ENCODE peak calls at places on chromosomes 12 and 14, in five cellular contexts. C is stimulated activated naive B cell treated with anti-CD40 and anti-IgM and Interleukin-4, amounts not matched to agents 10 μg/mL and 1 μg/mL and 100 μg/mL, for 72 hours; K is natural killer cell; J is activated CD4-positive, alpha-beta T cell treated with anti-CD3 and anti-CD28 coated beads for 36 hours; G is effector memory CD8-positive, alpha-beta T cell. Y is an unnamed sample.

GRCh38 chr12:114903394-114903748 is 219.4 kb upstream of the TBX3 start:
- ATAC-seq in C (no peak), K (no peak), J (no peak), G (no peak), Y (no peak)

GRCh38 chr12:65747338-65747737 is 76.9 kb upstream of the HMGA2 start:
- ATAC-seq in C (no peak), K (no peak), J (no peak), G (no peak), Y (no peak)

GRCh38 chr12:75960954-75961661 is 70.5 kb downstream of the PHLDA1 start:
- ATAC-seq in C (no peak), K (no peak), J (no peak), G (no peak), Y (no peak)

GRCh38 chr12:112096070-112096469 is 12.5 kb downstream of the NAA25 start:
- ATAC-seq in C (peak), K (no peak), J (peak), G (no peak), Y (peak)

GRCh38 chr14:53042480-53042879 is 91.6 kb upstream of the FERMT2 start:
- ATAC-seq in C (no peak), K (no peak), J (no peak), G (no peak), Y (no peak)

GRCh38 chr12:93662961-93663728 is 14.0 kb upstream of the CRADD start:
- ATAC-seq in C (no peak), K (no peak), J (no peak), G (no peak), Y (no peak)

GRCh38 chr14:22200977-22201605 is 387.9 kb downstream of the DAD1 start:
- ATAC-seq in C (peak), K (peak), J (peak), G (peak), Y (peak)

GRCh38 chr12:124296295-124296915 is 1.5 kb downstream of the RFLNA start:
- ATAC-seq in C (no peak), K (no peak), J (no peak), G (no peak), Y (no peak)

GRCh38 chr12:4270016-4270669 is 3.4 kb upstream of the CCND2 start:
- ATAC-seq in C (no peak), K (no peak), J (no peak), G (no peak), Y (no peak)

GRCh38 chr12:26179829-26180228 is 15.5 kb upstream of the SSPN start:
- ATAC-seq in C (no peak), K (no peak), J (no peak), G (no peak), Y (no peak)

GRCh38 chr12:4806439-4807115 is 86.4 kb downstream of the GALNT8 start:
- ATAC-seq in C (peak), K (no peak), J (peak), G (peak), Y (peak)

GRCh38 chr14:24171422-24172260 is at the start of gene REC8:
- ATAC-seq in C (peak), K (peak), J (peak), G (peak), Y (peak)

GRCh38 chr12:40693503-40693863 is 1.2 kb downstream of the CNTN1 start:
- ATAC-seq in C (no peak), K (no peak), J (no peak), G (no peak), Y (no peak)

GRCh38 chr14:101355284-101355683 is 206.0 kb upstream of the DIO3 start:
- ATAC-seq in C (no peak), K (no peak), J (no peak), G (no peak), Y (no peak)

GRCh38 chr12:11661491-11662085 is 12.1 kb downstream of the ETV6 start:
- ATAC-seq in C (no peak), K (no peak), J (no peak), G (no peak), Y (no peak)

GRCh38 chr12:66500094-66500493 is 178.8 kb downstream of the GRIP1 start:
- ATAC-seq in C (no peak), K (no peak), J (no peak), G (no peak), Y (peak)

GRCh38 chr12:3267690-3268089 is 190.5 kb downstream of the TSPAN9 start:
- ATAC-seq in C (no peak), K (no peak), J (no peak), G (no peak), Y (no peak)

GRCh38 chr14:64970776-64971451 is 1.2 kb downstream of the RAB15 start:
- ATAC-seq in C (no peak), K (no peak), J (no peak), G (no peak), Y (no peak)

GRCh38 chr12:132158677-132159554 is 14.7 kb downstream of the NOC4L start:
- ATAC-seq in C (no peak), K (no peak), J (no peak), G (no peak), Y (no peak)

GRCh38 chr14:99891900-99892299 is 98.7 kb downstream of the EML1 start:
- ATAC-seq in C (no peak), K (no peak), J (no peak), G (no peak), Y (no peak)

GRCh38 chr14:53462931-53463778 is 310.0 kb upstream of the DDHD1 start:
- ATAC-seq in C (no peak), K (no peak), J (no peak), G (no peak), Y (no peak)

GRCh38 chr14:23877538-23878180 is 75.9 kb upstream of the DHRS4 start:
- ATAC-seq in C (no peak), K (no peak), J (peak), G (no peak), Y (peak)

GRCh38 chr12:105257321-105257728 is 21.4 kb upstream of the APPL2 start:
- ATAC-seq in C (no peak), K (no peak), J (no peak), G (no peak), Y (no peak)

GRCh38 chr12:131487379-131488129 is 223.3 kb upstream of the SFSWAP start:
- ATAC-seq in C (no peak), K (no peak), J (peak), G (no peak), Y (peak)

GRCh38 chr12:9124346-9125031 is 8.8 kb upstream of the A2M start:
- ATAC-seq in C (no peak), K (no peak), J (no peak), G (no peak), Y (no peak)

GRCh38 chr14:89750206-89750867 is 204.2 kb downstream of the EFCAB11 start:
- ATAC-seq in C (no peak), K (no peak), J (no peak), G (no peak), Y (no peak)

GRCh38 chr14:48937796-48938195 is 648.4 kb downstream of the RPS29 start:
- ATAC-seq in C (no peak), K (no peak), J (no peak), G (no peak), Y (no peak)

GRCh38 chr12:112130461-112130998 is 5.2 kb downstream of the TRAFD1 start:
- ATAC-seq in C (peak), K (peak), J (peak), G (peak), Y (peak)

GRCh38 chr14:101362529-101363260 is 198.6 kb upstream of the DIO3 start:
- ATAC-seq in C (no peak), K (no peak), J (no peak), G (no peak), Y (no peak)

GRCh38 chr12:112140728-112141127 is 15.4 kb downstream of the TRAFD1 start:
- ATAC-seq in C (no peak), K (no peak), J (no peak), G (no peak), Y (no peak)

GRCh38 chr12:99386907-99387306 is 260.6 kb upstream of the GARIN6 start:
- ATAC-seq in C (no peak), K (no peak), J (no peak), G (no peak), Y (no peak)

GRCh38 chr12:122937622-122938091 is 28.6 kb downstream of the ABCB9 start:
- ATAC-seq in C (no peak), K (no peak), J (no peak), G (no peak), Y (no peak)

GRCh38 chr14:102827716-102828115 is 50.5 kb downstream of the TRAF3 start:
- ATAC-seq in C (no peak), K (no peak), J (no peak), G (no peak), Y (no peak)

GRCh38 chr14:92976268-92976667 is 53.3 kb downstream of the CHGA start:
- ATAC-seq in C (no peak), K (no peak), J (no peak), G (no peak), Y (no peak)

GRCh38 chr12:110513842-110514241 is 11.7 kb downstream of the RAD9B start:
- ATAC-seq in C (no peak), K (no peak), J (no peak), G (no peak), Y (no peak)

GRCh38 chr12:57766464-57767311 is at the start of gene CYP27B1:
- ATAC-seq in C (peak), K (peak), J (no peak), G (peak), Y (peak)

GRCh38 chr14:58712357-58712756 is 74.6 kb downstream of the DACT1 start:
- ATAC-seq in C (no peak), K (no peak), J (no peak), G (no peak), Y (no peak)

Y was measured in activated T-helper 17 cell treated with anti-CD3 and anti-CD28 coated beads, Interleukin-2, amount 50 U/mL, for 72 hours.